ENCODE peak calls at places on chromosome 18, in five cellular contexts. J is mesendoderm, D is psoas muscle, V is lower lobe of right lung, G is fibroblast of lung. N is an unnamed sample.
A peak's percentile ranks its signal among the peaks of the same experiment; 100 is the strongest.

GRCh38 chr18:8615397-8616025 is 6.3 kb downstream of the RAB12 start:
- DNase-seq in J (peak; percentile 80), D (no peak), V (no peak), G (peak; percentile 95), N (peak; percentile 79)

GRCh38 chr18:56115072-56116038 is 523.0 kb downstream of the TXNL1 start:
- DNase-seq in J (no peak), D (no peak), V (no peak), G (peak; percentile 36), N (no peak)

GRCh38 chr18:27778441-27778840 is 398.5 kb downstream of the CDH2 start:
- DNase-seq in J (peak; percentile 42), D (no peak), V (no peak), G (peak; percentile 25), N (no peak)

GRCh38 chr18:79210002-79210910 is 141.1 kb downstream of the ATP9B start:
- DNase-seq in J (no peak), D (no peak), V (no peak), G (no peak), N (no peak)

GRCh38 chr18:30512872-30513271 is 529.7 kb downstream of the DSC3 start:
- DNase-seq in J (no peak), D (no peak), V (no peak), G (no peak), N (no peak)

GRCh38 chr18:63410792-63411191 is 11.5 kb downstream of the VPS4B start:
- DNase-seq in J (no peak), D (no peak), V (no peak), G (peak; percentile 74), N (peak; percentile 61)

GRCh38 chr18:39655341-39655740 is 2089.7 kb upstream of the CELF4 start:
- DNase-seq in J (no peak), D (no peak), V (no peak), G (no peak), N (peak; percentile 53)

GRCh38 chr18:69897397-69898108 is 50.1 kb downstream of the CD226 start:
- DNase-seq in J (no peak), D (no peak), V (no peak), G (no peak), N (no peak)

GRCh38 chr18:8426401-8426800 is 182.8 kb upstream of the RAB12 start:
- DNase-seq in J (peak; percentile 66), D (no peak), V (no peak), G (no peak), N (no peak)

GRCh38 chr18:32049393-32050161 is 31.0 kb downstream of the RNF125 start:
- DNase-seq in J (peak; percentile 50), D (peak; percentile 37), V (peak; percentile 70), G (peak; percentile 55), N (peak; percentile 11)

GRCh38 chr18:68778280-68778875 is 19.5 kb upstream of the CCDC102B start:
- DNase-seq in J (no peak), D (no peak), V (no peak), G (no peak), N (no peak)

GRCh38 chr18:43034683-43035500 is 80.6 kb downstream of the RIT2 start:
- DNase-seq in J (peak; percentile 97), D (no peak), V (no peak), G (no peak), N (no peak)

GRCh38 chr18:76426738-76427305 is 68.2 kb downstream of the ZNF516 start:
- DNase-seq in J (peak; percentile 71), D (no peak), V (peak; percentile 70), G (peak; percentile 19), N (no peak)

GRCh38 chr18:54871231-54871630 is 43.0 kb downstream of the RAB27B start:
- DNase-seq in J (no peak), D (no peak), V (no peak), G (no peak), N (no peak)

GRCh38 chr18:49813321-49814146 is at the start of gene ACAA2:
- DNase-seq in J (peak; percentile 88), D (peak; percentile 90), V (peak; percentile 91), G (peak; percentile 81), N (peak; percentile 85)

DNA sequence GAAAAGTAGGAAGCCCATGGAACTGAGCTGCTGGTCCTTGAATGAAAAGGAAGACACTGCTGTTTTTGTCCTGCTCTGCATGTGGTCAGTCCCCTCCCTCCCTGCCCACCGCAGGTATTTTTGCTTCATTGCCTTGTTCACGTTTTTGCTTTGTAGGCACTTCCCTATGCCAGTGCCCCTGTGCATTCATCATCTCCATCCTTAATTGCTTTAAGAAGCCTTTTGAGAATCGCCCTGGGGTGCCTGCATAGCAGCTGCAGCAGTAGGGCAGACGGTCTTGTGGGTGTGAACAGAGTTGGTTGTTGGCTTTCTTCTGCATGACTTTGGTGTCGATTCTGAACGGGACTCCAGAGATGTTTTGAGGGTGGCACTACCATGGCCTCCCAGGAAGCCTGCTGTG is 97.0 kb downstream of the CABLES1 start:
- DNase-seq in J (no peak), D (no peak), V (no peak), G (no peak), N (no peak)
- H3K4me1 ChIP-seq in J (no peaks in the 10 kb centered on the region), D (peaks cover 12% of the 10 kb centered on the region), V (peaks cover 59% of the 10 kb centered on the region), G (peaks cover 22% of the 10 kb centered on the region), N (peaks cover 9% of the 10 kb centered on the region)

GRCh38 chr18:58119819-58120218 is 75.8 kb downstream of the NEDD4L start:
- DNase-seq in J (no peak), D (no peak), V (no peak), G (no peak), N (no peak)

GRCh38 chr18:58116815-58117214 is 72.8 kb downstream of the NEDD4L start:
- DNase-seq in J (no peak), D (no peak), V (no peak), G (no peak), N (no peak)

GRCh38 chr18:58114766-58115165 is 70.7 kb downstream of the NEDD4L start:
- DNase-seq in J (no peak), D (no peak), V (no peak), G (no peak), N (no peak)

GRCh38 chr18:58118510-58118909 is 74.5 kb downstream of the NEDD4L start:
- DNase-seq in J (no peak), D (no peak), V (no peak), G (no peak), N (no peak)

DNA sequence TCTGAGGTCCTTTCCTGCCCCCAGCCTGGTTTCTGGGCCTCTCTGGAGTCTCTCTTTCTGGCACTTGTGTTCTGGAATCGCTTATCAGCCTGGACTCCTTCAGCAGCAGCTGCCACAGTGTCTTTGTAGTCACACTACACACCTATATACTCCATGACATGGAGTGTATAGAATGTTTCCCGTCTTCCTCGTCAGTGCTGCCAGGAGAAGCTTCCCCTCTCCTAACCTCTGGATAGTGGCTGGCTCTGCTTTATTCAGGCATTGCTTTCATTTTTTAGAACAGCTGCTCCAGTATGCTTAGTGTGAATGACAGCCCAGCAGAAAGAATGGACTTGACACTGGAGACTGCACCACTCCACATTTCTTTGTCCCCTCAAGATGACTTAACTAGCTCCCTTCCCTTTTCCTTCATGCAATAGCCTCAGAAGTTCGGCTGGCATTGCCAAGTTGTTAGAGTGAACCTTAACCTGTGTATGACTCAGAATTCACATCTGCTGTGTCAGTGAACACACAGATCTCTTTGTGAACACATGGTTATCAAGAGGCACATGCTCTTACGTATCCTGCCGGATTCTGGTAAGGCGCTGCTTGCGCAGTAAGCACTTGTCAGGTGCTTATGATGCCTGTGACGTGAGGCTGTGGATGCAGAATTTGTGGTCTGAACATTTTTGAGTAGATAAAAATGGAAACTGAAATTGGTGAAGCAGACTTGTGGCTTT is 73.8 kb downstream of the NEDD4L start:
- DNase-seq in J (no peak), D (no peak), V (peak; percentile 80), G (peak; percentile 97), N (peak; percentile 88)
- H3K4me1 ChIP-seq in J (no peaks in the 10 kb centered on the region), D (no peaks in the 10 kb centered on the region), V (peaks cover 18% of the 10 kb centered on the region), G (peaks cover 2% of the 10 kb centered on the region), N (no peaks in the 10 kb centered on the region)

GRCh38 chr18:60508108-60508507 is 135.5 kb upstream of the MC4R start:
- DNase-seq in J (no peak), D (no peak), V (no peak), G (no peak), N (no peak)
- H3K4me1 ChIP-seq in J (no peaks in the 10 kb centered on the region), D (no peaks in the 10 kb centered on the region), V (no peaks in the 10 kb centered on the region), G (no peaks in the 10 kb centered on the region), N (no peaks in the 10 kb centered on the region)

DNA sequence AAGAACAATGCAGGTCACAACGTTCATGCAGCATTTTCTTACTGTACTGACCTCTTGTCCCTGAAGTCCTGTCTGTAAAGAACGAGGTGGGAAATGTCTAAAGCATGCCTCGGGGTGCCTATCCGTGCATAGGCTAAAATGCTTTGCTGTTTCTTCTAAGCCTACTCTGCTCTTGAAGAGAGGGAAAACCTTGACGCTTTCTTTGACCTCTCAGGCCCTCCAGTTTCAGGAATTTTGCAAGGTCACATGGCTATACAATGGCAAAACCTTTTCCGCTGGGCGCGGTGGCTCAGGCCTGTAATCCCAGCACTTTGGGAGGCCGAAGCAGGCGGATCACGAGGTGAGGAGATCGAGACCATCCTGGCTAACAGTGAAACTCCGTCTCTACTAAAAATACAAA is 18.4 kb upstream of the ZNF532 start:
- DNase-seq in J (no peak), D (no peak), V (no peak), G (no peak), N (no peak)
- H3K4me1 ChIP-seq in J (peaks cover 17% of the 10 kb centered on the region), D (peaks cover 30% of the 10 kb centered on the region), V (no peaks in the 10 kb centered on the region), G (no peaks in the 10 kb centered on the region), N (peaks cover 27% of the 10 kb centered on the region)

GRCh38 chr18:37571266-37571665 is 5.7 kb upstream of the CELF4 start:
- DNase-seq in J (no peak), D (no peak), V (no peak), G (no peak), N (no peak)

GRCh38 chr18:37574113-37574512 is 8.5 kb upstream of the CELF4 start:
- DNase-seq in J (no peak), D (no peak), V (no peak), G (no peak), N (no peak)

GRCh38 chr18:37570336-37570930 is 4.8 kb upstream of the CELF4 start:
- DNase-seq in J (peak; percentile 61), D (no peak), V (no peak), G (no peak), N (no peak)

GRCh38 chr18:37575646-37576045 is 10.0 kb upstream of the CELF4 start:
- DNase-seq in J (no peak), D (no peak), V (no peak), G (no peak), N (no peak)

GRCh38 chr18:37572736-37573135 is 7.1 kb upstream of the CELF4 start:
- DNase-seq in J (no peak), D (no peak), V (no peak), G (no peak), N (no peak)
- H3K4me1 ChIP-seq in J (peaks cover 12% of the 10 kb centered on the region), D (peaks cover 2% of the 10 kb centered on the region), V (peaks cover 2% of the 10 kb centered on the region), G (no peaks in the 10 kb centered on the region), N (no peaks in the 10 kb centered on the region)

GRCh38 chr18:51068111-51068510 is 38.1 kb downstream of the SMAD4 start:
- DNase-seq in J (no peak), D (no peak), V (no peak), G (peak; percentile 83), N (peak; percentile 56)
- H3K4me1 ChIP-seq in J (no peaks in the 10 kb centered on the region), D (peaks cover 17% of the 10 kb centered on the region), V (no peaks in the 10 kb centered on the region), G (peaks cover 10% of the 10 kb centered on the region), N (peaks cover 26% of the 10 kb centered on the region)

DNA sequence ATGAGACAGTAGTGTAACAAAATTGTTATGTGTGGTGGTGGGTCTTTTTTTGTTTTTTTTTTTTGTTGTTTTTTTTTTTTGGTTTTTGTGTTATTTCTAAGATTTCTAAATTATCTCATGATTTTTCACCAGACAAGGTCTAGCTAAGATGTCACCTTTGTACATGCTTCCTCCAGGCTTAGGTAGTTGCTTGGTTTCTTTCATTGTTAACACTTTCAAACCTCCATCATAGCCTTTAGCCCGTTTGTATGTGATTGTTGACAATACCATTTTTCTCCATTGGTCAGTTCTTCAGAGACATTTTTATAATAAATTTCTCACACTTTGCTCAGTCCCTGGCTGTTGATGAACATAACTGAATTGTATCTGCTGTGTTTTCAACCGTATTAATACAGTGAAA is 2.2 kb downstream of the RELCH start:
- DNase-seq in J (no peak), D (no peak), V (no peak), G (no peak), N (no peak)
- H3K4me1 ChIP-seq in J (no peaks in the 10 kb centered on the region), D (peaks cover 36% of the 10 kb centered on the region), V (peaks cover 53% of the 10 kb centered on the region), G (no peaks in the 10 kb centered on the region), N (peaks cover 6% of the 10 kb centered on the region)

N was measured in foreskin keratinocyte.